ENCODE peak calls at places on chromosome 15, in five cellular contexts. One of them, this sample, is unnamed.

GRCh38 chr15:93331545-93332117 is 242.6 kb upstream of the RGMA start:
- DNase-seq in CD4-positive, CD25-positive, alpha-beta regulatory T cell: no peak
- DNase-seq in NCI-H1092: no peak
- DNase-seq in NCI-H345: peak; percentile 56
- DNase-seq in HCEC 1CT: no peak
- DNase-seq in this sample: no peak

GRCh38 chr15:23565395-23566069 is at the start of gene MKRN3:
- DNase-seq in CD4-positive, CD25-positive, alpha-beta regulatory T cell: peak; percentile 33
- DNase-seq in NCI-H1092: no peak
- DNase-seq in NCI-H345: no peak
- DNase-seq in HCEC 1CT: no peak
- DNase-seq in this sample: peak; percentile 88

GRCh38 chr15:80840173-80841130 is 61.3 kb downstream of the CEMIP start:
- DNase-seq in CD4-positive, CD25-positive, alpha-beta regulatory T cell: no peak
- DNase-seq in NCI-H1092: no peak
- DNase-seq in NCI-H345: no peak
- DNase-seq in HCEC 1CT: no peak
- DNase-seq in this sample: no peak

GRCh38 chr15:39479916-39480315 is 101.0 kb upstream of the THBS1 start:
- DNase-seq in CD4-positive, CD25-positive, alpha-beta regulatory T cell: no peak
- DNase-seq in NCI-H1092: no peak
- DNase-seq in NCI-H345: no peak
- DNase-seq in HCEC 1CT: no peak
- DNase-seq in this sample: no peak

GRCh38 chr15:91942676-91943417 is 89.3 kb downstream of the SLCO3A1 start:
- DNase-seq in CD4-positive, CD25-positive, alpha-beta regulatory T cell: peak; percentile 74
- DNase-seq in NCI-H1092: no peak
- DNase-seq in NCI-H345: no peak
- DNase-seq in HCEC 1CT: peak; percentile 81
- DNase-seq in this sample: peak; percentile 47

GRCh38 chr15:62110000-62110851 is 43.4 kb downstream of the C2CD4A start:
- DNase-seq in CD4-positive, CD25-positive, alpha-beta regulatory T cell: no peak
- DNase-seq in NCI-H1092: peak; percentile 65
- DNase-seq in NCI-H345: peak; percentile 82
- DNase-seq in HCEC 1CT: peak; percentile 65
- DNase-seq in this sample: peak; percentile 59

GRCh38 chr15:33985751-33986150 is 17.5 kb downstream of the CHRM5 start:
- DNase-seq in CD4-positive, CD25-positive, alpha-beta regulatory T cell: no peak
- DNase-seq in NCI-H1092: no peak
- DNase-seq in NCI-H345: no peak
- DNase-seq in HCEC 1CT: no peak
- DNase-seq in this sample: no peak

GRCh38 chr15:42203891-42204290 is 4.2 kb downstream of the VPS39 start:
- DNase-seq in CD4-positive, CD25-positive, alpha-beta regulatory T cell: no peak
- DNase-seq in NCI-H1092: no peak
- DNase-seq in NCI-H345: no peak
- DNase-seq in HCEC 1CT: no peak
- DNase-seq in this sample: no peak

GRCh38 chr15:49895337-49896223 is 223.5 kb downstream of the ATP8B4 start:
- DNase-seq in CD4-positive, CD25-positive, alpha-beta regulatory T cell: no peak
- DNase-seq in NCI-H1092: no peak
- DNase-seq in NCI-H345: no peak
- DNase-seq in HCEC 1CT: no peak
- DNase-seq in this sample: no peak

GRCh38 chr15:84955089-84955848 is 26.4 kb upstream of the PDE8A start:
- DNase-seq in CD4-positive, CD25-positive, alpha-beta regulatory T cell: peak; percentile 24
- DNase-seq in NCI-H1092: peak; percentile 25
- DNase-seq in NCI-H345: peak; percentile 57
- DNase-seq in HCEC 1CT: peak; percentile 74
- DNase-seq in this sample: no peak

GRCh38 chr15:50390549-50391264 is 33.5 kb upstream of the USP8 start:
- DNase-seq in CD4-positive, CD25-positive, alpha-beta regulatory T cell: no peak
- DNase-seq in NCI-H1092: no peak
- DNase-seq in NCI-H345: peak; percentile 20
- DNase-seq in HCEC 1CT: no peak
- DNase-seq in this sample: no peak

GRCh38 chr15:25249236-25250010 is 189.4 kb downstream of the UBE3A start:
- DNase-seq in CD4-positive, CD25-positive, alpha-beta regulatory T cell: no peak
- DNase-seq in NCI-H1092: no peak
- DNase-seq in NCI-H345: no peak
- DNase-seq in HCEC 1CT: no peak
- DNase-seq in this sample: no peak

GRCh38 chr15:31280037-31280830 is 46.4 kb upstream of the KLF13 start:
- DNase-seq in CD4-positive, CD25-positive, alpha-beta regulatory T cell: no peak
- DNase-seq in NCI-H1092: peak; percentile 95
- DNase-seq in NCI-H345: peak; percentile 94
- DNase-seq in HCEC 1CT: no peak
- DNase-seq in this sample: peak; percentile 67

GRCh38 chr15:50003786-50004334 is 115.2 kb downstream of the ATP8B4 start:
- DNase-seq in CD4-positive, CD25-positive, alpha-beta regulatory T cell: peak; percentile 88
- DNase-seq in NCI-H1092: peak; percentile 42
- DNase-seq in NCI-H345: peak; percentile 70
- DNase-seq in HCEC 1CT: peak; percentile 89
- DNase-seq in this sample: peak; percentile 78

GRCh38 chr15:45648521-45649200 is 13.8 kb downstream of the SQOR start:
- DNase-seq in CD4-positive, CD25-positive, alpha-beta regulatory T cell: peak; percentile 29
- DNase-seq in NCI-H1092: no peak
- DNase-seq in NCI-H345: no peak
- DNase-seq in HCEC 1CT: peak; percentile 86
- DNase-seq in this sample: peak; percentile 33

GRCh38 chr15:78437762-78438594 is at the start of gene IREB2:
- DNase-seq in CD4-positive, CD25-positive, alpha-beta regulatory T cell: peak; percentile 98
- DNase-seq in NCI-H1092: peak; percentile 94
- DNase-seq in NCI-H345: peak; percentile 96
- DNase-seq in HCEC 1CT: peak; percentile 96
- DNase-seq in this sample: peak; percentile 97

GRCh38 chr15:94670436-94671034 is 439.2 kb downstream of the MCTP2 start:
- DNase-seq in CD4-positive, CD25-positive, alpha-beta regulatory T cell: peak; percentile 6
- DNase-seq in NCI-H1092: no peak
- DNase-seq in NCI-H345: peak; percentile 21
- DNase-seq in HCEC 1CT: peak; percentile 48
- DNase-seq in this sample: peak; percentile 28

GRCh38 chr15:47300596-47300995 is 416.7 kb upstream of the SEMA6D start:
- DNase-seq in CD4-positive, CD25-positive, alpha-beta regulatory T cell: no peak
- DNase-seq in NCI-H1092: no peak
- DNase-seq in NCI-H345: no peak
- DNase-seq in HCEC 1CT: no peak
- DNase-seq in this sample: no peak

This sample was measured in NCI-H774.